ENCODE peak calls at places on chromosomes 12 and 14, in six cellular contexts. F is sigmoid colon, L is GM23248, V is heart right ventricle, D is SK-N-SH, S is psoas muscle. Y is an unnamed sample. For H3K4me1, the result is how much of the 10 kb centered on the place peaks cover.

GRCh38 chr14:20711275-20712069 is 22.9 kb downstream of the ANG start:
- DNase-seq in D (no peak), F (no peak), S (no peak), L (no peak), V (no peak), Y (no peak)

GRCh38 chr12:20097561-20097960 is 270.8 kb upstream of the PDE3A start:
- DNase-seq in V (no peak), L (peak), D (no peak), F (no peak), S (no peak), Y (no peak)

GRCh38 chr14:49766839-49767238 is 1.1 kb upstream of the KLHDC2 start:
- DNase-seq in F (no peak), V (no peak), D (peak), L (peak), S (no peak), Y (peak)

GRCh38 chr12:68613209-68613904 is 2.7 kb downstream of the RAP1B start:
- DNase-seq in F (no peak), L (no peak), V (no peak), S (no peak), D (no peak), Y (peak)

GRCh38 chr14:64725360-64725815 is 21.2 kb downstream of the PLEKHG3 start:
- DNase-seq in S (peak), F (peak), D (no peak), L (no peak), V (no peak), Y (no peak)

GRCh38 chr12:77847060-77847541 is 16.4 kb downstream of the NAV3 start:
- DNase-seq in L (peak), F (no peak), S (no peak), V (no peak), D (no peak), Y (no peak)

GRCh38 chr12:120346681-120347080 is 19.1 kb upstream of the PLA2G1B start:
- DNase-seq in V (no peak), F (no peak), S (no peak), L (peak), D (no peak), Y (no peak)

GRCh38 chr12:88836156-88836555 is 255.9 kb upstream of the KITLG start:
- DNase-seq in F (no peak), L (no peak), D (no peak), S (no peak), V (no peak), Y (no peak)

GRCh38 chr14:99718031-99718810 is 34.1 kb downstream of the CYP46A1 start:
- DNase-seq in S (no peak), V (no peak), D (no peak), L (no peak), F (no peak), Y (peak)

GRCh38 chr12:89760783-89761182 is 52.1 kb upstream of the ATP2B1 start:
- DNase-seq in V (no peak), D (no peak), F (no peak), S (no peak), L (no peak), Y (no peak)

GRCh38 chr12:126936181-126936851 is 1330.7 kb upstream of the TMEM132C start:
- DNase-seq in D (no peak), V (peak), S (peak), F (peak), L (peak), Y (no peak)

GRCh38 chr12:7154901-7155470 is 24.8 kb downstream of the CLSTN3 start:
- DNase-seq in F (no peak), S (no peak), L (no peak), D (no peak), V (no peak), Y (no peak)

GRCh38 chr12:40615590-40615989 is 76.6 kb upstream of the CNTN1 start:
- DNase-seq in V (no peak), L (no peak), S (no peak), F (no peak), D (no peak), Y (no peak)

GRCh38 chr12:49692851-49693250 is 14.4 kb downstream of the FMNL3 start:
- DNase-seq in D (no peak), F (no peak), S (no peak), V (no peak), L (no peak), Y (no peak)

GRCh38 chr14:69987416-69988144 is 108.4 kb downstream of the SMOC1 start:
- DNase-seq in L (no peak), V (no peak), S (no peak), D (no peak), F (no peak), Y (no peak)

GRCh38 chr14:95849761-95850160 is 26.9 kb upstream of the TUNAR start:
- DNase-seq in S (no peak), F (no peak), D (no peak), L (no peak), V (no peak), Y (no peak)

GRCh38 chr14:96039633-96040311 is 610 bp downstream of the C14orf132 start:
- DNase-seq in S (no peak), F (peak), D (peak), V (peak), L (peak), Y (peak)

GRCh38 chr14:34554540-34555250 is 15.2 kb upstream of the EAPP start:
- DNase-seq in V (no peak), L (peak), F (peak), D (peak), S (no peak), Y (no peak)

GRCh38 chr12:88764781-88765470 is 184.7 kb upstream of the KITLG start:
- DNase-seq in V (no peak), F (no peak), D (no peak), S (no peak), L (no peak), Y (no peak)

GRCh38 chr12:105041186-105041585 is 43.1 kb downstream of the ALDH1L2 start:
- DNase-seq in S (no peak), V (no peak), D (no peak), F (no peak), L (no peak), Y (no peak)

GRCh38 chr14:99541211-99541610 is 60.0 kb downstream of the CCNK start:
- DNase-seq in D (no peak), V (no peak), F (no peak), L (no peak), S (no peak), Y (no peak)

GRCh38 chr12:50597200-50598195 is 92.7 kb downstream of the DIP2B start:
- DNase-seq in S (no peak), D (no peak), V (no peak), F (no peak), L (peak), Y (no peak)

GRCh38 chr12:12452326-12452725 is 95.4 kb downstream of the BORCS5 start:
- DNase-seq in D (no peak), S (no peak), L (no peak), V (no peak), F (no peak), Y (no peak)

GRCh38 chr14:24921903-24922302 is 128.0 kb downstream of the STXBP6 start:
- DNase-seq in S (no peak), V (no peak), F (no peak), D (no peak), L (peak), Y (no peak)

GRCh38 chr12:57097554-57097835 is 8.6 kb downstream of the NAB2 start:
- DNase-seq in F (no peak), V (no peak), D (no peak), S (no peak), L (no peak), Y (no peak)

GRCh38 chr14:22713631-22713950 is 52.9 kb upstream of the OXA1L start:
- DNase-seq in D (no peak), L (no peak), S (no peak), F (no peak), V (no peak), Y (no peak)

GRCh38 chr12:538731-539539 is 79.2 kb downstream of the B4GALNT3 start:
- DNase-seq in D (peak), V (peak), L (peak), F (no peak), S (peak), Y (no peak)

GRCh38 chr14:93941293-93941910 is 14.3 kb downstream of the FAM181A start:
- DNase-seq in L (no peak), D (no peak), V (no peak), F (no peak), S (peak), Y (no peak)

GRCh38 chr12:1634590-1635191 is 5.7 kb downstream of the WNT5B start:
- DNase-seq in V (peak), D (peak), F (peak), S (peak), L (peak), Y (peak)

GRCh38 chr12:17215754-17216153 is 609.8 kb upstream of the LMO3 start:
- DNase-seq in D (no peak), L (no peak), V (no peak), F (no peak), S (no peak), Y (no peak)

GRCh38 chr12:63018273-63018672 is 83.3 kb upstream of the PPM1H start:
- DNase-seq in V (no peak), S (no peak), D (no peak), F (no peak), L (no peak), Y (no peak)

GRCh38 chr12:63028951-63029350 is 94.0 kb upstream of the PPM1H start:
- DNase-seq in L (no peak), V (no peak), D (no peak), F (no peak), S (no peak), Y (no peak)

GRCh38 chr12:63021126-63021525 is 86.2 kb upstream of the PPM1H start:
- DNase-seq in D (no peak), V (no peak), S (no peak), L (no peak), F (no peak), Y (no peak)

GRCh38 chr12:63020269-63020668 is 85.3 kb upstream of the PPM1H start:
- DNase-seq in S (no peak), D (no peak), L (no peak), V (no peak), F (no peak), Y (no peak)

DNA sequence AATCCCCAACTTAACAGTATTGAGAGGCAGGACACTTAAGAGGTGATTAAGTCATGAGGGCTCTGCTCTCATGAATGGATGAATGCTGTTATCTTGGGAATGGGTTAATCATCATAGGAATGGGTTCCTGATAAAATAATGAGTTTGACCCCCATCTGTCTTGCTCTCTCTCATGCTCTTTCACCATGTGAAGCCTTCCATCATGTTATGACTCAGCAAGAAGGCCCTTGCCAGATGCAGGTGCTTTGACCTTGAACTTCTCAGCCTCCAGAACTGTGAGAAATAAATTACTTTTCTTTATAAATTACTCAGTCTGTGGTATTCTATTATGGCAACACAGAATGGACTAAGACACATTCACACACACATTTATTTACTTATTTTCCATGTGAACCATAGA is 89.0 kb upstream of the PPM1H start:
- DNase-seq in L (no peak), D (no peak), S (no peak), V (no peak), F (no peak), Y (no peak)
- H3K4me1 ChIP-seq in L (under half), D (under half), S (under half), V (under half), F (under half), Y (under half)

DNA sequence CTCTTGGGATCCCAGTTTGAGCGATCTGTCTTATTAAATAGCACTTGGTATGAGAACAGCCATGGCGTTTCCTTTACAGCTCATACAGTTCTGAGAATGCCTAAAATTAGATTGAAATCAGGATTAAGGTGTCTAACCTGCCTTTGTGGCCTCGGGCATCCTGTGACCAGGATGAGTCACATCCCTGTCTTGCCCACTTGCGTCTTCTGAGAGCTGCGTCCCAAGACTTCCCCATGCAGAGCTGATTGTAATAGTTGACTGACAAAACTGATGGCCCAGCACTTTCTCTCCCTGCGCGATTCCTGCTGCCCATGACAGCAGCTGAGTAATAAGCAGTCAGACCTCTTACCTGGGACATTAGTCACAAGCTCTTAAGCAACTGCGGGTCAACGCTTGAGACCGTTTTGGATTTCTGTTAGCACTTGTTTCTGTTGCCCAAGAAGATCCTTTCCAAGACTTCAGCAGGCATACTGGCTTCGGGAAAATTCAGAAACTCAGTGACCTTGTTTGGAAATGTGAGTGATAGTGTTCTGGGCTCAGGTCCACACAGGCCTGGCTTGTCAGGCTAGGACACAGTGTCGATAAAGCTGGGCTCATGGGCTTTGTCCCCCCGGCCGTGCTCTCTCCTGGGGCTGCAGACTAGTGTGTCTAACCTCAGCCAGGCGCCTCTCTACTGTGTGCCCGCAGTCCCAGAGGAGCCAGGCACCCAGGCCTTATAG is 169.9 kb upstream of the HIF1A start:
- DNase-seq in F (peak), S (peak), D (no peak), V (peak), L (peak), Y (peak)
- H3K4me1 ChIP-seq in F (under half), S (under half), D (under half), V (under half), L (half or more), Y (under half)

GRCh38 chr12:55654506-55655224 is 18.0 kb downstream of the OR10P1 start:
- DNase-seq in V (no peak), L (no peak), D (no peak), S (no peak), F (no peak), Y (no peak)
- H3K4me1 ChIP-seq in V (under half), L (under half), D (under half), S (under half), F (under half), Y (under half)

DNA sequence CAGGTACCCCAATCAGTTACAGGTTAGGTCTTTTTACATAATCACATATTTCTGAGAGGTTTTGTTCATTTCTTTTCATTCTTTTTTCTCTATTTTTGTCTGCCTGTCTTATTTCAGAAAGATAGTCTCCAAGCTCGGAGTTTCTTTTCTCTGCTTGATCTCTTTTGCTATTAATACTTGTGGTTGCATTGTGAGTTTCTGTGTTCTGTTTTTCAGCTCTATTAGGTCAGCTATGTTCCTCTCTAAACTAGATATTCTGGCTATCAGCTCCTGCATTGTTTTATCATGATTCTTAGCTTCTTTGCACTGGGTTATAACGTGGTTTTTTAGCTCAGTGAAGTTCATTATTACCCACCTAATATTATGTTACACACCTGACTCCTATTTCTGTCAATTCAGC is 914.1 kb downstream of the TRHDE start:
- DNase-seq in F (no peak), L (no peak), V (no peak), D (no peak), S (no peak), Y (no peak)
- H3K4me1 ChIP-seq in F (under half), L (under half), V (under half), D (under half), S (under half), Y (under half)

GRCh38 chr14:68935761-68936209 is 43.3 kb downstream of the ACTN1 start:
- DNase-seq in F (peak), L (no peak), S (no peak), D (no peak), V (peak), Y (no peak)

GRCh38 chr14:68937790-68938514 is 41.1 kb downstream of the ACTN1 start:
- DNase-seq in S (no peak), D (peak), F (peak), V (peak), L (peak), Y (peak)

GRCh38 chr14:68938515-68939423 is 40.3 kb downstream of the ACTN1 start:
- DNase-seq in V (no peak), S (no peak), L (no peak), F (peak), D (peak), Y (peak)

GRCh38 chr14:68936476-68936875 is 42.6 kb downstream of the ACTN1 start:
- DNase-seq in S (no peak), F (no peak), L (no peak), D (no peak), V (no peak), Y (no peak)

GRCh38 chr14:68936980-68937379 is 42.1 kb downstream of the ACTN1 start:
- DNase-seq in S (no peak), V (no peak), D (no peak), L (no peak), F (no peak), Y (no peak)
- H3K4me1 ChIP-seq in S (under half), V (half or more), D (half or more), L (half or more), F (half or more), Y (under half)

GRCh38 chr14:89256273-89256672 is 160.8 kb downstream of the FOXN3 start:
- DNase-seq in F (no peak), S (peak), V (no peak), D (no peak), L (no peak), Y (no peak)
- H3K4me1 ChIP-seq in F (under half), S (under half), V (under half), D (under half), L (under half), Y (under half)

DNA sequence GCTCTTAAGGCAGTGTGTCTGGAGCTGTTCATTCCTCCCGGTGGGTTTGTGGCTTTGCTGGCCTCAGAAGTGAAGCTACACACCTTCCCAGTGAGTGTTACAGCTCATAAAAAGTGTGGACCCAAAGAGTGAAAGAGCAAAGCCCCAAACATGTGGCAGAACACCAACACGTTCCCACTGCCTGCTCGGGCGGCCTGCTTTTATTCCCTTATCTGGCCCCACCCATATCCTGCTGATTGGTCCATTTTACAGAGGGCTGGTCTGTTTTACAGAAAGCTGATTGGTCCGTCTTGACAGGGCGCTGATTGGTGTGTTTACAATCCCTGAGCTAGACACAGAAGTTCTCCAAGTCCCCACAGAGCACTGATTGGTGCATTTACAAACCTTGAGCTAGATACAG is 2.3 kb upstream of the SIVA1 start:
- DNase-seq in S (peak), V (no peak), F (no peak), D (no peak), L (no peak), Y (no peak)
- H3K4me1 ChIP-seq in S (half or more), V (under half), F (under half), D (under half), L (under half), Y (under half)

GRCh38 chr12:94178886-94179285 is 30.5 kb downstream of the PLXNC1 start:
- DNase-seq in S (no peak), V (no peak), F (no peak), D (no peak), L (no peak), Y (no peak)

GRCh38 chr12:94178054-94178453 is 29.7 kb downstream of the PLXNC1 start:
- DNase-seq in S (no peak), L (no peak), V (no peak), D (no peak), F (no peak), Y (no peak)

GRCh38 chr12:94174576-94174975 is 26.2 kb downstream of the PLXNC1 start:
- DNase-seq in V (peak), L (no peak), F (no peak), D (no peak), S (no peak), Y (no peak)

GRCh38 chr12:94173660-94174265 is 25.4 kb downstream of the PLXNC1 start:
- DNase-seq in F (no peak), D (no peak), S (no peak), V (no peak), L (no peak), Y (no peak)

GRCh38 chr12:94175763-94176660 is 27.6 kb downstream of the PLXNC1 start:
- DNase-seq in V (no peak), F (no peak), L (peak), S (no peak), D (no peak), Y (no peak)
- H3K4me1 ChIP-seq in V (under half), F (under half), L (under half), S (under half), D (under half), Y (under half)

Y was measured in hepatocyte.